ENCODE peak calls at places on chromosomes 11 and 22, in nine cellular contexts. E is globus pallidus, L is HEK293T, N is GM23338, W is aorta, I is astrocyte of the cerebellum, H is T-helper 1 cell, G is AG10803, Y is AG09319. M is an unnamed sample.

GRCh38 chr11:61803889-61804647 is 11.4 kb downstream of the FEN1 start:
- DNase-seq in L (no peak), Y (no peak), W (no peak), G (no peak), E (no peak), N (no peak), H (no peak), I (no peak), M (no peak)

GRCh38 chr11:47220401-47220821 is 5.6 kb downstream of the DDB2 start:
- DNase-seq in W (no peak), E (no peak), G (peak), I (no peak), N (no peak), Y (no peak), H (no peak), L (no peak), M (peak)

GRCh38 chr11:106471273-106471672 is 393.8 kb downstream of the AASDHPPT start:
- DNase-seq in W (no peak), Y (no peak), I (no peak), H (no peak), G (no peak), N (no peak), L (no peak), E (no peak), M (peak)

GRCh38 chr11:115256326-115257197 is 247.7 kb downstream of the CADM1 start:
- DNase-seq in W (no peak), G (no peak), L (no peak), E (no peak), N (peak), I (no peak), H (no peak), Y (no peak), M (no peak)

GRCh38 chr11:1521382-1522080 is 35.0 kb upstream of the MOB2 start:
- DNase-seq in Y (no peak), N (no peak), L (no peak), G (no peak), H (no peak), I (no peak), W (no peak), E (no peak), M (no peak)

GRCh38 chr11:61598886-61599868 is 18.3 kb upstream of the SYT7 start:
- DNase-seq in G (peak), E (no peak), W (no peak), H (no peak), Y (no peak), N (peak), I (peak), L (no peak), M (peak)

GRCh38 chr22:17716529-17716928 is 57.7 kb downstream of the BID start:
- DNase-seq in W (no peak), Y (no peak), N (no peak), I (no peak), L (no peak), H (no peak), E (no peak), G (no peak), M (no peak)

GRCh38 chr11:15293975-15294374 is 179.3 kb downstream of the INSC start:
- DNase-seq in H (no peak), G (no peak), N (no peak), E (no peak), Y (no peak), W (no peak), L (no peak), I (no peak), M (no peak)

GRCh38 chr11:70762810-70763209 is 364.5 kb downstream of the CTTN start:
- DNase-seq in E (no peak), G (no peak), W (no peak), L (no peak), Y (no peak), H (no peak), I (no peak), N (no peak), M (no peak)

GRCh38 chr11:3831378-3832239 is 9.2 kb downstream of the RHOG start:
- DNase-seq in W (peak), H (no peak), E (no peak), N (no peak), Y (no peak), L (no peak), G (no peak), I (no peak), M (no peak)

GRCh38 chr11:94597896-94598295 is 30.7 kb downstream of the PIWIL4 start:
- DNase-seq in I (no peak), H (no peak), G (peak), W (no peak), E (no peak), Y (no peak), L (peak), N (peak), M (peak)

GRCh38 chr11:33383920-33384209 is 126.7 kb downstream of the HIPK3 start:
- DNase-seq in G (no peak), N (no peak), H (no peak), L (no peak), Y (no peak), W (no peak), E (no peak), I (no peak), M (no peak)

GRCh38 chr11:102780491-102780918 is at the start of gene MMP10:
- DNase-seq in I (peak), E (no peak), G (peak), Y (no peak), L (peak), N (peak), H (no peak), W (no peak), M (peak)

GRCh38 chr11:67584205-67584880 is 731 bp downstream of the GSTP1 start:
- DNase-seq in W (peak), E (peak), I (no peak), L (peak), Y (peak), N (peak), G (peak), H (no peak), M (peak)

GRCh38 chr11:22459053-22459452 is 120.9 kb downstream of the SLC17A6 start:
- DNase-seq in L (no peak), H (no peak), I (no peak), N (no peak), Y (no peak), G (peak), E (no peak), W (no peak), M (peak)

GRCh38 chr22:39013923-39014722 is at the start of gene APOBEC3C:
- DNase-seq in I (peak), E (peak), G (peak), H (peak), L (peak), W (peak), N (peak), Y (peak), M (peak)

GRCh38 chr11:45331839-45332485 is 45.8 kb upstream of the SYT13 start:
- DNase-seq in Y (no peak), N (peak), W (no peak), I (no peak), G (no peak), H (no peak), E (no peak), L (no peak), M (no peak)

GRCh38 chr22:36349726-36350125 is 38.0 kb downstream of the MYH9 start:
- DNase-seq in N (no peak), H (no peak), E (no peak), W (no peak), Y (no peak), I (peak), G (no peak), L (no peak), M (no peak)

GRCh38 chr11:74822187-74822586 is 73.5 kb downstream of the RNF169 start:
- DNase-seq in W (no peak), I (peak), N (no peak), Y (peak), L (no peak), G (peak), H (no peak), E (peak), M (peak)

GRCh38 chr11:34721646-34722045 is 100.8 kb downstream of the EHF start:
- DNase-seq in H (no peak), W (no peak), L (no peak), G (peak), Y (no peak), E (no peak), N (no peak), I (peak), M (no peak)

GRCh38 chr11:106727261-106727660 is 291.0 kb downstream of the GUCY1A2 start:
- DNase-seq in Y (no peak), I (peak), L (no peak), N (no peak), W (no peak), E (no peak), G (no peak), H (no peak), M (no peak)

GRCh38 chr11:1205121-1205986 is 17.5 kb upstream of the MUC5B start:
- DNase-seq in G (no peak), N (no peak), L (no peak), W (peak), Y (no peak), H (no peak), I (no peak), E (no peak), M (no peak)

GRCh38 chr22:26409705-26410376 is 19.2 kb upstream of the ASPHD2 start:
- DNase-seq in G (no peak), L (no peak), H (no peak), W (no peak), I (no peak), E (no peak), Y (no peak), N (no peak), M (no peak)

GRCh38 chr22:46150615-46151423 is 493 bp downstream of the PPARA start:
- DNase-seq in I (no peak), G (no peak), E (no peak), L (peak), N (peak), W (no peak), Y (no peak), H (peak), M (no peak)

GRCh38 chr11:86606270-86606848 is 66.1 kb downstream of the ME3 start:
- DNase-seq in L (no peak), I (no peak), H (no peak), G (no peak), N (no peak), E (no peak), W (no peak), Y (no peak), M (no peak)

GRCh38 chr11:130912552-130912951 is 3.7 kb downstream of the SNX19 start:
- DNase-seq in Y (no peak), H (no peak), E (no peak), W (no peak), L (no peak), I (no peak), G (no peak), N (no peak), M (no peak)

GRCh38 chr11:75155570-75156422 is 4.9 kb downstream of the SLCO2B1 start:
- DNase-seq in E (no peak), W (no peak), G (no peak), H (no peak), I (no peak), N (no peak), L (no peak), Y (no peak), M (no peak)

GRCh38 chr11:103624708-103625623 is 411.5 kb upstream of the DDI1 start:
- DNase-seq in G (peak), L (no peak), E (no peak), W (no peak), N (peak), I (peak), H (no peak), Y (peak), M (peak)

GRCh38 chr11:44402466-44403075 is 92.6 kb upstream of the ALX4 start:
- DNase-seq in N (no peak), L (no peak), W (no peak), G (no peak), E (no peak), Y (no peak), H (no peak), I (no peak), M (no peak)

GRCh38 chr11:7858001-7858400 is 61.3 kb upstream of the OR5P2 start:
- DNase-seq in E (no peak), W (no peak), G (no peak), I (no peak), H (no peak), L (no peak), N (no peak), Y (no peak), M (no peak)

GRCh38 chr22:31915499-31916065 is 28.8 kb upstream of the YWHAH start:
- DNase-seq in G (no peak), N (no peak), E (no peak), I (no peak), W (no peak), L (no peak), Y (no peak), H (no peak), M (no peak)

GRCh38 chr11:70421123-70421522 is 22.8 kb downstream of the CTTN start:
- DNase-seq in E (no peak), W (no peak), Y (no peak), L (no peak), I (no peak), H (no peak), N (no peak), G (no peak), M (no peak)

GRCh38 chr11:114162719-114163123 is 103.2 kb downstream of the ZBTB16 start:
- DNase-seq in Y (peak), G (peak), W (peak), N (no peak), E (peak), L (peak), I (peak), H (no peak), M (peak)

GRCh38 chr22:46862418-46863324 is 100.2 kb downstream of the TBC1D22A start:
- DNase-seq in H (no peak), L (no peak), W (no peak), E (no peak), G (no peak), Y (no peak), I (no peak), N (no peak), M (no peak)

GRCh38 chr11:132030896-132031295 is 660.5 kb downstream of the NTM start:
- DNase-seq in Y (no peak), H (no peak), W (no peak), N (no peak), G (no peak), L (no peak), I (peak), E (no peak), M (no peak)

GRCh38 chr22:45491841-45492240 is 10.8 kb upstream of the FBLN1 start:
- DNase-seq in I (no peak), L (no peak), H (no peak), G (no peak), Y (no peak), E (no peak), N (no peak), W (no peak), M (no peak)

GRCh38 chr11:2305140-2305861 is 3.5 kb downstream of the TSPAN32 start:
- DNase-seq in Y (peak), E (peak), I (no peak), H (peak), N (peak), G (peak), L (peak), W (peak), M (peak)

GRCh38 chr22:22927196-22927887 is 39.7 kb downstream of the IGLL5 start:
- DNase-seq in G (no peak), H (no peak), I (no peak), Y (no peak), W (peak), E (no peak), L (no peak), N (no peak), M (no peak)

GRCh38 chr11:45366196-45366595 is 80.1 kb upstream of the SYT13 start:
- DNase-seq in Y (no peak), H (no peak), W (peak), E (peak), L (no peak), N (no peak), G (no peak), I (no peak), M (no peak)

M was measured in HCEC 1CT.